ENCODE peak calls at places on chromosomes 3 and 15, in nine cellular contexts. M is GM12865, J is AG04450, G is ovary, Z is transverse colon, U is PC-9, F is OCI-LY7, R is astrocyte of the spinal cord, X is fibroblast of lung. A is an unnamed sample.

GRCh38 chr3:2910997-2911396 is 199.2 kb downstream of the IL5RA start:
- DNase-seq in F (no peak), U (no peak), G (no peak), Z (no peak), M (peak; percentile 9), X (no peak), J (no peak), R (no peak), A (no peak)

GRCh38 chr3:116579843-116580242 is 129.7 kb upstream of the TUSC7 start:
- DNase-seq in M (peak; percentile 1), G (no peak), R (peak; percentile 25), Z (no peak), F (no peak), X (peak; percentile 31), U (no peak), J (no peak), A (no peak)

GRCh38 chr15:56245871-56246814 is 2.5 kb upstream of the RFX7 start:
- DNase-seq in M (peak; percentile 96), J (peak; percentile 52), Z (peak; percentile 93), G (peak; percentile 75), X (peak; percentile 87), F (peak; percentile 96), R (peak; percentile 91), U (peak; percentile 88), A (peak; percentile 91)

GRCh38 chr15:50594311-50594710 is 47.8 kb upstream of the USP50 start:
- DNase-seq in G (no peak), Z (no peak), R (no peak), M (no peak), F (no peak), J (no peak), X (no peak), U (no peak), A (no peak)

GRCh38 chr3:64489361-64490044 is 198.3 kb downstream of the ADAMTS9 start:
- DNase-seq in X (no peak), R (no peak), M (no peak), U (peak; percentile 47), F (no peak), G (peak; percentile 68), Z (peak; percentile 54), J (no peak), A (no peak)

GRCh38 chr3:45566951-45567411 is 27.6 kb upstream of the LIMD1 start:
- DNase-seq in F (no peak), X (no peak), G (no peak), Z (no peak), M (no peak), R (no peak), J (no peak), U (no peak), A (no peak)

GRCh38 chr3:39378092-39378491 is 5.1 kb upstream of the SLC25A38 start:
- DNase-seq in G (no peak), F (peak; percentile 77), J (no peak), Z (peak; percentile 78), X (peak; percentile 5), U (peak; percentile 34), R (peak; percentile 15), M (peak; percentile 85), A (no peak)

GRCh38 chr3:182116386-182116785 is 404.7 kb downstream of the SOX2 start:
- DNase-seq in F (no peak), G (no peak), Z (no peak), U (no peak), J (no peak), M (no peak), R (peak; percentile 60), X (no peak), A (no peak)

GRCh38 chr15:51907136-51907862 is 64.3 kb downstream of the LEO1 start:
- DNase-seq in M (no peak), J (no peak), R (peak; percentile 22), G (no peak), Z (peak; percentile 28), F (no peak), X (peak; percentile 55), U (peak; percentile 83), A (no peak)

GRCh38 chr15:39455502-39455991 is 125.3 kb upstream of the THBS1 start:
- DNase-seq in X (peak; percentile 58), R (peak; percentile 49), J (peak; percentile 55), Z (no peak), F (no peak), U (no peak), G (no peak), M (peak; percentile 50), A (no peak)

GRCh38 chr3:149371001-149371722 is 6.3 kb downstream of the TM4SF1 start:
- DNase-seq in J (no peak), U (no peak), Z (no peak), F (no peak), R (no peak), M (no peak), G (no peak), X (peak; percentile 62), A (no peak)

GRCh38 chr3:79314547-79314946 is 453.3 kb downstream of the ROBO1 start:
- DNase-seq in G (no peak), R (no peak), F (no peak), M (no peak), Z (no peak), J (no peak), X (no peak), U (no peak), A (no peak)

GRCh38 chr3:112132975-112133448 is at the start of gene GCSAM:
- DNase-seq in U (no peak), X (no peak), M (peak; percentile 98), R (no peak), J (no peak), G (no peak), F (peak; percentile 90), Z (peak; percentile 58), A (no peak)

GRCh38 chr3:46742992-46743391 is 25.3 kb upstream of the PRSS50 start:
- DNase-seq in M (no peak), G (no peak), X (no peak), J (no peak), Z (no peak), R (no peak), U (no peak), F (no peak), A (no peak)

GRCh38 chr3:184241447-184242296 is 7.1 kb downstream of the ALG3 start:
- DNase-seq in M (peak; percentile 30), Z (peak; percentile 76), R (peak; percentile 26), X (peak; percentile 30), J (no peak), U (peak; percentile 94), F (peak; percentile 32), G (peak; percentile 71), A (no peak)

GRCh38 chr3:13705702-13706280 is 156.9 kb downstream of the FBLN2 start:
- DNase-seq in G (no peak), X (no peak), F (no peak), R (no peak), Z (no peak), M (no peak), J (no peak), U (no peak), A (peak; percentile 28)

GRCh38 chr3:71977525-71977924 is 192.6 kb upstream of the PROK2 start:
- DNase-seq in R (no peak), F (no peak), X (no peak), Z (no peak), U (no peak), G (no peak), J (no peak), M (no peak), A (no peak)

GRCh38 chr3:60294181-60294580 is 957.1 kb downstream of the FHIT start:
- DNase-seq in X (peak; percentile 96), M (no peak), Z (no peak), F (no peak), R (peak; percentile 65), J (peak; percentile 38), G (no peak), U (no peak), A (no peak)

GRCh38 chr15:57298204-57298603 is 78.1 kb upstream of the CGNL1 start:
- DNase-seq in Z (no peak), G (no peak), M (no peak), J (peak; percentile 32), X (peak; percentile 19), R (no peak), U (no peak), F (no peak), A (no peak)

GRCh38 chr15:101174152-101174920 is 77.5 kb downstream of the CHSY1 start:
- DNase-seq in F (no peak), G (no peak), R (no peak), X (no peak), U (no peak), J (no peak), M (no peak), Z (no peak), A (peak; percentile 73)

DNA sequence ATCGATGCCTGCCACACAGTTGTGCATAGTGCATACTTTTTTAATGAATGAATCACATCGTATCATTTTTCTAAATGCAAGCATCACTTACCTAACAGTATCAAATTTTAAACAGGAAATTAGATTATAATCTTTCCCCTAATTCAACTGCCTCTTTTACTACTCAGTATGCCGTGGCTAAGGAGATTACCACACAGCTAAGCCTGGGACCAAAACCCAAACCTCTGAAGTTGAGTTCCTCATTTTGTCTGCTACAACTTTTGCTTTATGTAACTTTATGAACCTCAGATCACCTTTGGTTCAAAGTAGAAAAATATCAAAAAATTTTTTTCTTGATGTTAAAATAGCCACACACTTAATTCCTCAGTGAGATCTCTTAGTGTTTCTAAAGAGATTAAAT is 53.2 kb upstream of the FNDC3B start:
- DNase-seq in Z (no peak), X (no peak), M (no peak), R (no peak), F (no peak), G (no peak), J (no peak), U (no peak), A (no peak)
- H3K4me3 ChIP-seq in Z (no peak overlapping the region), X (no peak overlapping the region), M (no peak overlapping the region), R (no peak overlapping the region), F (no peak overlapping the region), G (no peak overlapping the region), J (no peak overlapping the region), U (no peak overlapping the region), A (no peak overlapping the region)

DNA sequence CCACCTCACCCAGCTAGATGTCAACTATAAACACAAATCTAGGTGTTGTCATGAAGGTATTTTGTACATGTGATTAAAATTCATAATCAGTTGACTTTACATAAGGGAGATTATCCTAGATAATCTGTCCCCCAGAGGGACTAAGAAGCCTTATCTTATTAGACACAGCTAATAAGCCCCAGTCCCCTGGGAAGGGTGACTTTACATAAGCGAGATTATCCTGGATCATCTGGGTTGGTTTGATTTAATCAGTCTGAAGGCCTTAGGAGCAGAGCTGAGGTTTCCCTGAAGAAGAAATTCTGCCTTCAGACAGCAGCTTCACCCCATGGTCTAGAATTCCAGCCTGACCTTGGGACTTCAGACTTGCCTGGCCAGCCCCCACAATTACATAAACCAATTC is 66.6 kb downstream of the MRPL46 start:
- DNase-seq in X (no peak), R (no peak), M (no peak), Z (no peak), J (no peak), U (no peak), F (peak; percentile 22), G (no peak), A (no peak)
- H3K4me3 ChIP-seq in X (no peak overlapping the region), R (no peak overlapping the region), M (no peak overlapping the region), Z (no peak overlapping the region), J (no peak overlapping the region), U (no peak overlapping the region), F (peak overlapping the region; percentile 58), G (no peak overlapping the region), A (no peak overlapping the region)

GRCh38 chr15:77032052-77032646 is 37.2 kb downstream of the PSTPIP1 start:
- DNase-seq in X (no peak), M (no peak), U (no peak), J (no peak), F (no peak), R (no peak), Z (peak; percentile 7), G (peak; percentile 19), A (peak; percentile 56)
- H3K4me3 ChIP-seq in X (no peak overlapping the region), M (no peak overlapping the region), U (no peak overlapping the region), J (no peak overlapping the region), F (no peak overlapping the region), R (no peak overlapping the region), Z (no peak overlapping the region), G (no peak overlapping the region), A (no peak overlapping the region)

GRCh38 chr3:10007126-10007782 is 19.0 kb upstream of the FANCD2 start:
- DNase-seq in R (no peak), J (no peak), F (no peak), U (no peak), X (no peak), G (no peak), Z (no peak), M (no peak), A (no peak)
- H3K4me3 ChIP-seq in R (no peak overlapping the region), J (no peak overlapping the region), F (no peak overlapping the region), U (no peak overlapping the region), X (no peak overlapping the region), G (no peak overlapping the region), Z (no peak overlapping the region), M (no peak overlapping the region), A (no peak overlapping the region)